ENCODE peak calls at places on chromosomes 11 and 22, in four cellular contexts. L, C, O and F are unnamed samples.

GRCh38 chr22:48489551-48490512 is 1337.8 kb downstream of the BRD1 start:
- DNase-seq in L (no peak), C (no peak), O (no peak), F (no peak)

GRCh38 chr11:88012456-88012855 is 162.8 kb downstream of the RAB38 start:
- DNase-seq in L (no peak), O (no peak), C (no peak), F (no peak)

GRCh38 chr11:86108890-86109638 is 40.2 kb upstream of the PICALM start:
- DNase-seq in C (no peak), L (no peak), O (no peak), F (no peak)

GRCh38 chr11:123228489-123229163 is 33.6 kb upstream of the CLMP start:
- DNase-seq in L (peak), C (no peak), O (no peak), F (no peak)

GRCh38 chr11:122923302-122923701 is 40.7 kb downstream of the JHY start:
- DNase-seq in C (no peak), L (peak), O (no peak), F (no peak)

GRCh38 chr11:91104237-91104636 is 881.4 kb upstream of the CHORDC1 start:
- DNase-seq in O (no peak), L (peak), C (no peak), F (peak)

GRCh38 chr11:11531127-11531526 is 90.7 kb downstream of the GALNT18 start:
- DNase-seq in C (no peak), O (no peak), L (no peak), F (no peak)

GRCh38 chr11:69140635-69141034 is 15.1 kb upstream of the SMIM38 start:
- DNase-seq in C (no peak), O (no peak), L (no peak), F (no peak)

GRCh38 chr11:45026835-45027234 is 76.2 kb upstream of the TP53I11 start:
- DNase-seq in L (no peak), O (no peak), C (no peak), F (no peak)

GRCh38 chr11:41720761-41721160 is 261.3 kb upstream of the LRRC4C start:
- DNase-seq in O (no peak), L (no peak), C (no peak), F (no peak)

GRCh38 chr11:30392221-30392784 is 69.4 kb downstream of the ARL14EP start:
- DNase-seq in C (no peak), O (no peak), L (no peak), F (no peak)

GRCh38 chr11:75308116-75308515 is 43.3 kb downstream of the ARRB1 start:
- DNase-seq in O (no peak), L (no peak), C (no peak), F (no peak)

GRCh38 chr11:27455667-27456066 is 16.9 kb downstream of the LGR4 start:
- DNase-seq in O (no peak), C (no peak), L (no peak), F (no peak)

GRCh38 chr11:73085189-73085875 is 56.8 kb downstream of the FCHSD2 start:
- DNase-seq in L (peak), O (no peak), C (no peak), F (peak)

GRCh38 chr11:119315139-119316016 is 1.6 kb downstream of the MCAM start:
- DNase-seq in O (no peak), L (peak), C (peak), F (peak)

GRCh38 chr22:36528336-36528735 is 630 bp downstream of the EIF3D start:
- DNase-seq in C (no peak), L (peak), O (no peak), F (peak)

GRCh38 chr11:19552100-19552499 is 160.5 kb upstream of the NAV2 start:
- DNase-seq in O (no peak), L (no peak), C (no peak), F (no peak)